ENCODE peak calls at places on chromosomes 2 and 18, in five cellular contexts. J is transverse colon; K is stimulated activated CD4-positive, alpha-beta T cell treated with anti-CD3 and anti-CD28 coated beads, Interleukin-1b, Interleukin-23, amount 100 ng/mL, for 24 hours; X is effector CD4-positive, alpha-beta T cell; B is B cell. U is an unnamed sample.
A peak's percentile ranks its signal among the peaks of the same experiment; 100 is the strongest.

GRCh38 chr2:149598014-149598395 is 10.4 kb upstream of the MMADHC start:
- DNase-seq in B (no peak), K (no peak), J (no peak), X (no peak), U (no peak)

GRCh38 chr2:37561615-37562569 is 109.5 kb downstream of the CDC42EP3 start:
- DNase-seq in K (no peak), X (no peak), J (no peak), B (no peak), U (peak; percentile 88)

GRCh38 chr2:145792745-145793144 is 1272.8 kb upstream of the ZEB2 start:
- DNase-seq in B (no peak), K (no peak), X (no peak), J (no peak), U (no peak)

GRCh38 chr2:216344206-216344957 is 27.9 kb downstream of the MARCHF4 start:
- DNase-seq in X (no peak), K (no peak), B (no peak), J (no peak), U (no peak)

GRCh38 chr2:102478686-102479470 is 5.9 kb downstream of the SLC9A4 start:
- DNase-seq in J (no peak), B (no peak), K (no peak), X (no peak), U (no peak)

GRCh38 chr2:69103495-69103894 is 90.5 kb downstream of the ANTXR1 start:
- DNase-seq in J (no peak), B (no peak), X (no peak), K (no peak), U (no peak)

GRCh38 chr2:28821295-28821958 is 10.8 kb downstream of the SPDYA start:
- DNase-seq in J (peak; percentile 56), B (peak; percentile 71), K (peak; percentile 43), X (peak; percentile 60), U (no peak)

GRCh38 chr2:112690853-112691390 is 29.9 kb upstream of the NT5DC4 start:
- DNase-seq in J (peak; percentile 73), X (peak; percentile 53), K (peak; percentile 26), B (peak; percentile 68), U (no peak)

GRCh38 chr2:43013821-43014345 is 212.5 kb downstream of the ZFP36L2 start:
- DNase-seq in K (no peak), X (no peak), B (no peak), J (peak; percentile 46), U (no peak)

GRCh38 chr2:54492335-54492734 is 36.2 kb downstream of the SPTBN1 start:
- DNase-seq in X (no peak), B (no peak), K (no peak), J (no peak), U (no peak)

GRCh38 chr2:169871994-169872393 is 44.7 kb downstream of the UBR3 start:
- DNase-seq in X (no peak), J (no peak), K (no peak), B (no peak), U (no peak)

GRCh38 chr2:190986221-190986953 is 27.6 kb downstream of the STAT1 start:
- DNase-seq in B (no peak), J (no peak), X (no peak), K (no peak), U (no peak)

GRCh38 chr2:24635181-24635580 is 144.1 kb downstream of the NCOA1 start:
- DNase-seq in B (no peak), X (no peak), K (no peak), J (no peak), U (no peak)

GRCh38 chr2:127082974-127083373 is 24.0 kb downstream of the BIN1 start:
- DNase-seq in X (no peak), K (no peak), B (no peak), J (no peak), U (no peak)

GRCh38 chr2:102331311-102331980 is 20.1 kb downstream of the IL1RL1 start:
- DNase-seq in B (no peak), J (no peak), K (no peak), X (no peak), U (no peak)

GRCh38 chr2:238294393-238295143 is 6.2 kb upstream of the PER2 start:
- DNase-seq in B (no peak), J (peak; percentile 73), X (no peak), K (no peak), U (no peak)

GRCh38 chr2:66111706-66112105 is 323.2 kb upstream of the MEIS1 start:
- DNase-seq in J (no peak), B (no peak), K (no peak), X (no peak), U (no peak)

GRCh38 chr18:58581265-58581664 is 47.6 kb downstream of the ALPK2 start:
- DNase-seq in B (no peak), X (no peak), J (no peak), K (no peak), U (no peak)

GRCh38 chr18:76306685-76307292 is 188.3 kb downstream of the ZNF516 start:
- DNase-seq in J (no peak), B (no peak), X (no peak), K (no peak), U (no peak)

GRCh38 chr2:73008261-73009159 is 63.0 kb downstream of the SFXN5 start:
- DNase-seq in K (no peak), J (no peak), B (no peak), X (no peak), U (no peak)

GRCh38 chr2:172096661-172097547 is 5.8 kb downstream of the DLX2 start:
- DNase-seq in J (no peak), K (no peak), B (peak; percentile 45), X (no peak), U (no peak)

GRCh38 chr18:40313030-40313642 is 1641.9 kb upstream of the PIK3C3 start:
- DNase-seq in B (no peak), J (no peak), K (no peak), X (no peak), U (no peak)

GRCh38 chr2:62597323-62597722 is 91.3 kb upstream of the TMEM17 start:
- DNase-seq in X (no peak), B (no peak), K (no peak), J (no peak), U (no peak)

GRCh38 chr2:152500777-152501176 is 165.8 kb downstream of the FMNL2 start:
- DNase-seq in K (no peak), B (no peak), X (no peak), J (no peak), U (peak; percentile 51)

GRCh38 chr2:113930448-113930847 is 40.6 kb downstream of the ACTR3 start:
- DNase-seq in K (no peak), X (no peak), B (no peak), J (no peak), U (no peak)

GRCh38 chr2:127208313-127208712 is 11.8 kb downstream of the CYP27C1 start:
- DNase-seq in K (no peak), J (no peak), X (no peak), B (no peak), U (no peak)

GRCh38 chr2:67579791-67580190 is 182.7 kb downstream of the ETAA1 start:
- DNase-seq in X (no peak), J (no peak), B (no peak), K (no peak), U (no peak)

GRCh38 chr2:16869711-16870110 is 204.1 kb upstream of the CYRIA start:
- DNase-seq in X (no peak), B (no peak), K (no peak), J (no peak), U (no peak)

GRCh38 chr2:227430644-227431043 is 41.3 kb upstream of the AGFG1 start:
- DNase-seq in K (no peak), J (no peak), X (no peak), B (no peak), U (no peak)

GRCh38 chr2:121783180-121783579 is 27.7 kb downstream of the TSN start:
- DNase-seq in X (no peak), K (no peak), J (no peak), B (no peak), U (no peak)

GRCh38 chr2:157068225-157068624 is 189.3 kb upstream of the GALNT5 start:
- DNase-seq in X (no peak), K (no peak), J (no peak), B (no peak), U (no peak)

GRCh38 chr18:62982600-62983251 is 267.4 kb downstream of the PHLPP1 start:
- DNase-seq in K (peak; percentile 16), B (peak; percentile 66), J (peak; percentile 44), X (peak; percentile 41), U (no peak)

GRCh38 chr18:78292602-78293001 is 687.0 kb upstream of the SALL3 start:
- DNase-seq in J (no peak), X (no peak), K (no peak), B (no peak), U (no peak)

GRCh38 chr18:32243358-32243757 is 53.5 kb downstream of the MEP1B start:
- DNase-seq in X (no peak), J (no peak), K (no peak), B (no peak), U (no peak)

GRCh38 chr2:222604749-222605515 is 51.0 kb downstream of the FARSB start:
- DNase-seq in B (no peak), X (no peak), J (no peak), K (no peak), U (no peak)

GRCh38 chr2:186308347-186308746 is 177.7 kb upstream of the ZC3H15 start:
- DNase-seq in K (no peak), B (no peak), X (no peak), J (no peak), U (peak; percentile 14)

GRCh38 chr2:69600425-69600824 is 43.1 kb downstream of the AAK1 start:
- DNase-seq in K (no peak), X (no peak), J (no peak), B (no peak), U (no peak)

GRCh38 chr18:51211552-51211951 is 14.1 kb upstream of the MEX3C start:
- DNase-seq in K (no peak), B (no peak), X (no peak), J (peak; percentile 13), U (peak; percentile 79)

GRCh38 chr2:186126181-186126580 is 359.9 kb upstream of the ZC3H15 start:
- DNase-seq in X (no peak), J (no peak), B (no peak), K (no peak), U (no peak)

U was measured in retinal pigment epithelial cell.